ENCODE peak calls at places on chromosome 18, in four cellular contexts. J is AG04450; P is mucosa of gallbladder; K is CD8-positive, alpha-beta memory T cell. X is an unnamed sample.

GRCh38 chr18:77132369-77133050 is at the start of gene MBP:
- DNase-seq in P (peak), J (no peak), K (peak), X (peak)

GRCh38 chr18:45441110-45441842 is 174.0 kb upstream of the SLC14A2 start:
- DNase-seq in J (no peak), K (no peak), P (peak), X (no peak)

GRCh38 chr18:32048507-32049091 is 30.0 kb downstream of the RNF125 start:
- DNase-seq in J (no peak), P (peak), K (no peak), X (peak)

GRCh38 chr18:69659142-69659651 is 258.5 kb downstream of the DOK6 start:
- DNase-seq in P (no peak), J (no peak), K (no peak), X (no peak)

GRCh38 chr18:44848931-44849330 is 168.2 kb downstream of the SETBP1 start:
- DNase-seq in J (no peak), K (no peak), P (peak), X (peak)

GRCh38 chr18:56202567-56203136 is 435.7 kb downstream of the TXNL1 start:
- DNase-seq in K (no peak), P (no peak), J (no peak), X (no peak)

GRCh38 chr18:42636309-42636708 is 479.2 kb downstream of the RIT2 start:
- DNase-seq in P (no peak), J (no peak), K (no peak), X (no peak)

GRCh38 chr18:35786359-35787042 is 186.0 kb upstream of the RMP24 start:
- DNase-seq in J (no peak), K (no peak), P (no peak), X (no peak)

GRCh38 chr18:24095976-24096375 is 42.9 kb upstream of the CABYR start:
- DNase-seq in J (no peak), P (no peak), K (no peak), X (no peak)

GRCh38 chr18:77127769-77128671 is 4.6 kb downstream of the MBP start:
- DNase-seq in P (peak), K (peak), J (peak), X (no peak)

GRCh38 chr18:939167-939566 is 34.5 kb downstream of the ADCYAP1 start:
- DNase-seq in P (no peak), K (no peak), J (no peak), X (no peak)

GRCh38 chr18:24741961-24742738 is 281.7 kb downstream of the HRH4 start:
- DNase-seq in K (no peak), P (no peak), J (no peak), X (no peak)

GRCh38 chr18:51006061-51006818 is 23.8 kb upstream of the SMAD4 start:
- DNase-seq in K (no peak), J (no peak), P (no peak), X (no peak)

GRCh38 chr18:10850216-10850615 is 299.2 kb downstream of the PIEZO2 start:
- DNase-seq in J (no peak), K (no peak), P (no peak), X (no peak)

GRCh38 chr18:41244751-41245150 is 710.3 kb upstream of the PIK3C3 start:
- DNase-seq in J (no peak), P (no peak), K (no peak), X (no peak)

GRCh38 chr18:54684786-54685185 is 93.7 kb downstream of the DYNAP start:
- DNase-seq in J (no peak), P (no peak), K (no peak), X (peak)

GRCh38 chr18:30280861-30281470 is 761.6 kb downstream of the DSC3 start:
- DNase-seq in J (peak), K (no peak), P (peak), X (peak)

GRCh38 chr18:75200071-75200470 is 8.9 kb downstream of the PTGR3 start:
- DNase-seq in P (no peak), J (no peak), K (no peak), X (no peak)